ENCODE peak calls at places on chromosomes 11 and 22, in eight cellular contexts. B is fibroblast of pulmonary artery, H is AG09309, K is brain microvascular endothelial cell, O is fibroblast of lung, A is fibroblast of mammary gland, Q is lower lobe of right lung, M is fibroblast of villous mesenchyme. V is an unnamed sample.

GRCh38 chr11:100801225-100801999 is 114.3 kb downstream of the ARHGAP42 start:
- DNase-seq in Q (no peak), B (no peak), O (no peak), K (no peak), M (no peak), A (no peak), H (no peak), V (no peak)

GRCh38 chr11:22657101-22657694 is 9.2 kb upstream of the GAS2 start:
- DNase-seq in M (no peak), H (no peak), B (no peak), A (no peak), Q (no peak), K (no peak), O (no peak), V (no peak)

GRCh38 chr22:19820880-19821522 is 33.7 kb downstream of the GNB1L start:
- DNase-seq in A (no peak), B (no peak), O (no peak), Q (peak), K (no peak), H (no peak), M (no peak), V (no peak)

GRCh38 chr11:33941637-33942160 is 49.8 kb upstream of the LMO2 start:
- DNase-seq in H (no peak), M (peak), A (peak), B (peak), Q (no peak), K (peak), O (peak), V (peak)

GRCh38 chr22:24543679-24544243 is 11.2 kb downstream of the GUCD1 start:
- DNase-seq in A (no peak), O (no peak), H (no peak), Q (no peak), B (no peak), M (no peak), K (no peak), V (no peak)

GRCh38 chr11:117316197-117316961 is at the start of gene BACE1:
- DNase-seq in M (peak), A (peak), B (peak), K (peak), Q (peak), O (peak), H (peak), V (peak)

GRCh38 chr22:41057076-41057475 is 35.3 kb upstream of the EP300 start:
- DNase-seq in B (no peak), M (no peak), H (no peak), K (no peak), Q (no peak), O (no peak), A (no peak), V (no peak)

GRCh38 chr22:50506611-50507420 is 686 bp downstream of the LMF2 start:
- DNase-seq in M (no peak), A (no peak), B (no peak), O (peak), H (no peak), Q (peak), K (no peak), V (no peak)

GRCh38 chr11:100629671-100630070 is 57.4 kb upstream of the ARHGAP42 start:
- DNase-seq in B (peak), O (no peak), A (peak), M (peak), H (no peak), Q (no peak), K (peak), V (peak)

GRCh38 chr11:66973956-66974585 is 1.0 kb upstream of the C11orf86 start:
- DNase-seq in O (no peak), Q (no peak), B (peak), M (peak), K (no peak), A (no peak), H (no peak), V (peak)

GRCh38 chr11:83697518-83697917 is 411.4 kb upstream of the CCDC90B start:
- DNase-seq in O (no peak), M (no peak), H (no peak), B (no peak), A (no peak), K (no peak), Q (no peak), V (no peak)

GRCh38 chr11:71140206-71140919 is 112.0 kb downstream of the SHANK2 start:
- DNase-seq in B (no peak), H (no peak), A (no peak), Q (peak), K (no peak), O (peak), M (no peak), V (no peak)

GRCh38 chr22:29302681-29303465 is 3.6 kb upstream of the GAS2L1 start:
- DNase-seq in Q (no peak), K (no peak), O (no peak), B (no peak), A (no peak), H (no peak), M (no peak), V (no peak)

GRCh38 chr22:28999510-29000224 is 62.0 kb downstream of the C22orf31 start:
- DNase-seq in A (no peak), K (no peak), H (no peak), O (no peak), B (no peak), M (no peak), Q (no peak), V (no peak)

GRCh38 chr11:118002010-118002540 is 15.9 kb downstream of the IL10RA start:
- DNase-seq in O (no peak), M (no peak), B (no peak), Q (no peak), A (no peak), H (no peak), K (no peak), V (no peak)

GRCh38 chr22:37999640-38000272 is 15.4 kb upstream of the SOX10 start:
- DNase-seq in K (peak), M (peak), Q (no peak), O (peak), B (peak), H (no peak), A (peak), V (peak)

GRCh38 chr11:41245184-41245583 is 214.3 kb downstream of the LRRC4C start:
- DNase-seq in M (no peak), Q (no peak), K (no peak), O (peak), B (no peak), H (no peak), A (no peak), V (no peak)

GRCh38 chr11:76658651-76659650 is 11.6 kb downstream of the LRRC32 start:
- DNase-seq in H (no peak), Q (peak), M (no peak), A (no peak), K (no peak), B (no peak), O (no peak), V (no peak)

GRCh38 chr22:35051791-35052190 is 14.2 kb upstream of the ISX start:
- DNase-seq in Q (no peak), A (no peak), K (no peak), O (no peak), H (no peak), M (no peak), B (no peak), V (no peak)

GRCh38 chr11:46248270-46249102 is 29.0 kb upstream of the CREB3L1 start:
- DNase-seq in O (peak), H (peak), B (peak), Q (no peak), K (peak), A (peak), M (peak), V (peak)

GRCh38 chr22:36469094-36469710 is 12.2 kb downstream of the TXN2 start:
- DNase-seq in O (no peak), M (no peak), A (no peak), Q (no peak), B (no peak), K (no peak), H (no peak), V (no peak)

GRCh38 chr22:36470162-36470993 is 11.1 kb downstream of the TXN2 start:
- DNase-seq in Q (peak), M (peak), K (peak), H (no peak), O (peak), B (peak), A (peak), V (peak)

GRCh38 chr22:36472689-36473088 is 8.8 kb downstream of the TXN2 start:
- DNase-seq in Q (no peak), O (no peak), H (no peak), A (no peak), K (no peak), M (no peak), B (no peak), V (no peak)

GRCh38 chr22:36471341-36471821 is 10.1 kb downstream of the TXN2 start:
- DNase-seq in Q (no peak), H (no peak), A (peak), B (peak), K (peak), M (peak), O (peak), V (peak)

DNA sequence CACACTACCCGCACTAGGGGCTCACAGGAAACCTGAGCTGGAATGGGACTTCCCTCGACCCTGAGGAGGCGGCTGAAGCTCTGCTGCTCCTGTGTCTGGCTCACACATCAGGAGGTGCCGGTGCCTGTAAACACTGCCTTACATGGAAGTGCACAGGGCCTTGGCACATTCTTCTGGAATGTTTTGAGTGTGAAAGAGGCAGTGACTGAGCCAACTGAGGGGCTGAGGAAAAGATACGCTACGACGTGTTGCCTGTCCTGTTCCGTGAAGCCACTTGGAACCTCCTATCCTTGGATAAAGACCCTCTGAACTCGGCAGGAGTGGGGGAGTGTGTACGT is 10.5 kb downstream of the TXN2 start:
- DNase-seq in B (peak), H (no peak), O (peak), Q (no peak), A (peak), K (peak), M (peak), V (peak)
- H3K4me3 ChIP-seq in B (no peak), H (no peak), O (no peak), Q (no peak), A (no peak), K (no peak), M (no peak), V (no peak)

GRCh38 chr11:122882189-122882808 is at the start of gene JHY:
- DNase-seq in H (no peak), A (no peak), B (no peak), O (no peak), M (peak), K (no peak), Q (no peak), V (no peak)

GRCh38 chr11:122882809-122883681 is 486 bp downstream of the JHY start:
- DNase-seq in H (no peak), M (no peak), K (peak), O (peak), Q (peak), A (peak), B (peak), V (peak)

GRCh38 chr11:122879785-122880184 is 2.8 kb upstream of the JHY start:
- DNase-seq in K (no peak), Q (no peak), O (no peak), M (no peak), B (no peak), A (no peak), H (no peak), V (no peak)

GRCh38 chr11:122888162-122888561 is 5.6 kb downstream of the JHY start:
- DNase-seq in O (no peak), H (no peak), A (no peak), K (no peak), B (no peak), M (no peak), Q (no peak), V (no peak)

GRCh38 chr11:122883682-122883981 is 1.1 kb downstream of the JHY start:
- DNase-seq in B (no peak), H (peak), M (peak), A (no peak), K (no peak), Q (no peak), O (no peak), V (no peak)
- H3K4me3 ChIP-seq in B (peak), H (peak), M (peak), A (peak), K (peak), Q (peak), O (peak), V (peak)

GRCh38 chr11:3126207-3126865 is 38.8 kb downstream of the OSBPL5 start:
- DNase-seq in B (no peak), M (no peak), A (no peak), H (no peak), Q (peak), O (no peak), K (no peak), V (no peak)

GRCh38 chr11:3128356-3129180 is 36.5 kb downstream of the OSBPL5 start:
- DNase-seq in A (no peak), K (no peak), O (no peak), H (no peak), B (no peak), Q (peak), M (no peak), V (no peak)

GRCh38 chr11:3127706-3128355 is 37.3 kb downstream of the OSBPL5 start:
- DNase-seq in M (no peak), K (no peak), B (no peak), Q (peak), H (no peak), A (no peak), O (no peak), V (no peak)

GRCh38 chr11:3129181-3129590 is 35.9 kb downstream of the OSBPL5 start:
- DNase-seq in K (no peak), H (no peak), Q (peak), B (no peak), M (no peak), A (no peak), O (no peak), V (no peak)

DNA sequence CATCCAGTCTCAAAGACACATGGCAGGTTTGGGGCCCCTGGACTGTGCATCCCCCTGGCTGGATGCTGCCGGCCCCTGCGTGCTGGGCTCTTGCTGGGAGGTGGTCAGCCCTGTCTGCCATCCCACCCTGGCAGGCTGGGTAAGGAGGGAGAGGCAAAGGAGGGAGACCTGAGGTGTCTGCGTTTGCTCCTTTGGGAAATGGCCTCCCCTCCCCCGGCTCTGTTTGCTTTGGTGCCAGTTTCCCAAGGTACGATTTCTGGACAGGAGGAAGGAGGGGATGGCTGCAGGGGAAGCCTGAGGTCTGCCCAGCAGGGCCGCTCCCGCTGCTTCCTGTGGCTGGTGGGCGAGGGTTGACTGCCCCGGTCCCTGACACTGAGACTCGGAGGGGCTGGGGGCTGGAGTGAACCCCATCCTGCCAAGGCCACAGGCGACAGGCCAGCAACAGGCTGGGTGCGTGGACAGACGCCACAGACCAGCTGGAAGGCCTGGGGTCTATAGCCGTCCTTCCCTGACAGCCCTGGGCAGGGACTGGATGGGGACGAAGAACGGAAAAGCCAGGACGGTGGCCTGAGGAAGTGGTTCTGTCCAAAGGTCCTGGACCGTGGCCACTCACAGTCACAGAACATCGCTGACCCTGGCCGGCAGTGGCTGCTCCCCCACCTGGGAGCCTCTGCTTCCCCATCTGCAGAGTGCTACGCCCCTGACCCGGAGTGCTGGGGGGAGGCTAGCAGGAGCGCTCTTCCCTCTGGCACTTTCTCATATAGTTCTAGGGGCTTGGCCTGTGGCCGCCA is 38.0 kb downstream of the OSBPL5 start:
- DNase-seq in H (no peak), B (no peak), A (no peak), O (no peak), M (no peak), Q (peak), K (no peak), V (no peak)
- H3K4me3 ChIP-seq in H (no peak), B (no peak), A (no peak), O (no peak), M (no peak), Q (no peak), K (no peak), V (no peak)

DNA sequence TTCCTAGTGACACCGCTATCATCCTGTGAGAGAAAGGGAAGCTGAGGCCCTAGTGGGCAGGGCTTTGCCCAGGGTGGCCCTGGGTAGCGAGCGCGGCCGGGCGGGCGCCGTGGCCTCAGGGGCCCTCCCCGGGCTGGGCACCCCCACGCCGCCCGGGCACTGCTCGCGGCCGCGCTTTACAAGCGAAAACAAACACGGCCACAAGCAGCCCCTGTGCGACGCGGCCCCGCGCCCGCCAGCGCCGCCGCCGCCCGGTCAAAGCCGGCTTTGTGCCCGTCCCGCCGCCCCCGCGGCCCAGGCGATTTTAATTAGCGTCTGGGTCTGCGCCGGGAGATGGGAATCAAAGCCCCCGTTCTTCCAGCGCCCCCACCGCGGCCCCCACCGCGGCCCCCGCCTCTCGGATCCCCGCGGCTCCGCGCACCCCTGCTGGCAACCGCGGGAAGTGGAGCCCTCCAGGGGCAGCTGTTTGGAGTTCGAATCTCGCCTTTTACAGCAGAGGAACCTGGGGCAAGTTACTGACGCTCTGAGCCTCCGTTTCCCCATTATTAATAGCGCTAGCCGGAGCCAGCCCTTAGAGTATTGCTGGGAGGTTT is 47.9 kb downstream of the CHRDL2 start:
- DNase-seq in A (no peak), Q (peak), M (peak), O (no peak), H (no peak), K (no peak), B (no peak), V (no peak)
- H3K4me3 ChIP-seq in A (peak), Q (peak), M (peak), O (no peak), H (no peak), K (peak), B (no peak), V (peak)

V was measured in choroid plexus epithelial cell.